ENCODE peak calls at places on chromosome 11, in four cellular contexts. Y is body of pancreas, O is lower lobe of right lung, X is stomach. P is an unnamed sample. For H3K9me3, the result is how much of the 10 kb centered on the place peaks cover.

GRCh38 chr11:103749158-103749557 is 287.3 kb upstream of the DDI1 start:
- DNase-seq in Y (no peak), O (no peak), X (no peak), P (no peak)

GRCh38 chr11:33185756-33186155 is 24.5 kb upstream of the CSTF3 start:
- DNase-seq in O (no peak), Y (no peak), X (no peak), P (no peak)

GRCh38 chr11:85628771-85629341 is 463 bp downstream of the TMEM126B start:
- DNase-seq in O (no peak), Y (peak), X (no peak), P (no peak)

GRCh38 chr11:1134848-1135445 is 22.8 kb upstream of the MUC5AC start:
- DNase-seq in X (no peak), Y (no peak), O (no peak), P (no peak)

GRCh38 chr11:66336234-66337102 is at the start of gene RIN1:
- DNase-seq in Y (peak), O (peak), X (peak), P (peak)

GRCh38 chr11:119782021-119782420 is 53.0 kb upstream of the NECTIN1 start:
- DNase-seq in Y (no peak), X (no peak), O (peak), P (no peak)

GRCh38 chr11:108543316-108543955 is 45.3 kb upstream of the POGLUT3 start:
- DNase-seq in O (no peak), X (no peak), Y (no peak), P (no peak)

GRCh38 chr11:76745561-76746207 is 37.5 kb upstream of the TSKU start:
- DNase-seq in O (no peak), Y (peak), X (peak), P (no peak)

GRCh38 chr11:78417175-78417887 is at the start of gene GAB2:
- DNase-seq in Y (peak), X (peak), O (peak), P (no peak)

GRCh38 chr11:2647953-2648352 is 51.8 kb downstream of the KCNQ1OT1 start:
- DNase-seq in O (no peak), X (no peak), Y (no peak), P (no peak)

GRCh38 chr11:2647167-2647566 is 52.6 kb downstream of the KCNQ1OT1 start:
- DNase-seq in X (no peak), Y (no peak), O (no peak), P (no peak)

GRCh38 chr11:2645779-2646118 is 54.0 kb downstream of the KCNQ1OT1 start:
- DNase-seq in Y (no peak), X (no peak), O (no peak), P (no peak)

GRCh38 chr11:2643746-2644145 is 56.0 kb downstream of the KCNQ1OT1 start:
- DNase-seq in Y (no peak), X (no peak), O (no peak), P (no peak)

DNA sequence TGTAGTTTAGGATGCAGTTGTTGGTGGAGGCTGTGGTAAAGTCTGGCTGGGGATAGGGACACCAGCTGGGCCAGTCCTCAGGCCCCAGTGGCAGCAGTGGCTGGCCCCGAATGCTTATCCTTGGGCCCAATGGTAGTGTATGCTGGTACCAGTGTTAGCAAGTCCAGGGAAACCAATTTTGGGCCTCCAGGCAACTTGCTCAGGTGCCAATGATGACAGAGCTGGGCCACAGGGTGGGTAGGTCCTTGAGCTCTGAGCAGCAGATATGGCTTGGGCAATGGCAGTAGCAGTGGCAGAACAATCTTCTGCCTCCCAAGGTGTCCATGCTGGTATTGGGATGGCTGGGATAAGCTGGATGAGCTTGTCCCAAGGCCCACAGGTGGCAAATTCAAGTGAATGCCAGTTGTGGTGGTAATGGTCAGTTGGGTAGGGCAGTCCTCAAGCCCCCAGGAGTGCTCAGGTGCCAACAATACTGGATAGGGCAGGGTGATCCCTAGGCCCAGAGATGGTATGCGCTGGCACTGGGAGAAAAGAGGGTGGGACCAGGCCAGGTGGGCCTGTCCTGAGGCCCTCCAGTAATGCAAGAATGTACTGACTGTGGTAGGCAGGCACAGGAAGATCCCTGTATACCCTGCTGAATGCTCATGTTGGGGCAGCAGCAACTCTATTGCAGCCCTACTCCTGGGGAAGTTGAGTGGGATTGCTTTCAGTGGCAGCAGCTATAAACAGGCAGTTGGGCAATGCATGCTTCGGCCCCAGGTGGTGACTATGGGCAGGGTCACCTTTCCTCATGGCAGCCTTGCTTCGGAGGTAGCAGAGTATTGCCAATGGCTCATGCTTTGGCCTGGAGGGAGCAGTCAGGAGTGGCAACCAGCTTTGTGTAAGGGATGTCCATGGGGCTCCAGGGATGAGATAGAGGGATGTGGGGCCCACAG is 54.7 kb downstream of the KCNQ1OT1 start:
- DNase-seq in Y (no peak), O (no peak), X (no peak), P (peak)
- H3K9me3 ChIP-seq in Y (under half), O (half or more), X (half or more), P (under half)

GRCh38 chr11:46162700-46163099 is 41.4 kb upstream of the PHF21A start:
- DNase-seq in X (no peak), O (no peak), Y (no peak), P (no peak)
- H3K9me3 ChIP-seq in X (under half), O (under half), Y (under half), P (under half)

DNA sequence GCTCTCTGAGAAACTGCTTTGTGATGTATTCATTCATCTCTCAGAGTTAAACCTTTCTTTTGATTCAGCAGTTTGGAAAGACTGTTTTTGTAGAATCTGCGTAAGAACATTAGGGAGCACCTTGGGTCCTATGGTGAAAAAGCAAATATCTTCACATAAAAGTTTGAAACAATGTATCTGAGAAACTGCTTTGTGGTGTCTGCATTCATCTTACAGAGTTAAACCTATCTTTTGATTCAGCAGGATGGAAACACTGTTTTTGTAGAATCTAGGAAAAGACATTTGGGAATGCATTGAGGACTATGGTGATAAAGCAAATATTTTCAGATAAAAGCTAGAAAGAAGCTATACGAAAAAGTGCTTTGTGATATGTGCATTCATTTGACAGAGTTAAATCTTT is 361.3 kb downstream of the OR4C45 start:
- DNase-seq in Y (no peak), O (no peak), X (no peak), P (no peak)
- H3K9me3 ChIP-seq in Y (under half), O (half or more), X (half or more), P (under half)

GRCh38 chr11:41985799-41986198 is 526.3 kb upstream of the LRRC4C start:
- DNase-seq in Y (no peak), X (no peak), O (no peak), P (no peak)
- H3K9me3 ChIP-seq in Y (under half), X (under half), O (under half), P (under half)

DNA sequence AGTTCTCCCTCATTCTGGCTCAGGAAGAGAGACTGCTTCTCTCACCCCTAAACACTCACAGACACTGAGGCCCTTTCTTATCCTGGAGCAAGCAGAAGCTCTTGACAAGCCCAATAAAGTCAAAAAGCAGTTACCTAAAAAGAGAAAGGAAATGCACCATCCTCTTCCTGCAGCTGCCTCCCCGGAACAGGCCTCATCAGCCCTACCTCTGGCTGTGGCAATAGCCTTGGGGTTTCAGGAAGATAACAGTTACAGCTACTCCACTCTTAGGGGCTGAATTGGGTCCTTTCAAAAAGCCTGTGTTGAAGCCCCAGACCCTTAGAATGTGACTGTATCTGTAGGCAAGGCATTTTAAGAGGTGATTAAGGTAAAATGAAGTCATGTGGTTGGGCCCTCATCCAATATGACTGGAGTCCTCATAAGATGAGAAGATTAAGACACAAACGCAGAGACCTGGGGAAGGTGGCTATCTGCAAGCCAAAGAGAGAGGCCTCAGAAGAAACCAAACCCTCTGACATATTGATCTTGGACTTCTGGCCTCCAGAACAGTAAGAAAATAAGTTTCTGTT is 3.5 kb upstream of the LGALS12 start:
- DNase-seq in Y (no peak), O (no peak), X (no peak), P (no peak)
- H3K9me3 ChIP-seq in Y (under half), O (under half), X (under half), P (under half)

DNA sequence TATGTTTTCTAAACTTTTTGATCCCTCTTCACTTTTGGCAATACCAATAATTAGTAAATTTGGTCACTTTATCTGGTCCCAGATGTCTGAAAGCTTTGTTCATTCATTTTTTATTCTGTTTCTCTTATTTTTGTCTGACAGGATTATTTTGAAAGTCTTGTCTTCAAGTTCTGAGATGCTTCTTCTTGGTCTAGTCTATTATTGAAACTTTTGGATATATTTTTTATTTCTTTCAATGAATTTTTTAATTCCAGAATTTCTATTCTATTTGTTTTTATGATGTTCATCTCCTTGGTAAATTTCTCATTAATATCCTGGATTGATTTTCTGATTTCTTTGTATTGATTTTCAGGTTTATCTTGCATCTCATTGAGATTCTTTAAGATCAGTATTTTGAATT is 54.1 kb upstream of the RAB38 start:
- DNase-seq in X (no peak), O (no peak), Y (no peak), P (no peak)
- H3K9me3 ChIP-seq in X (under half), O (under half), Y (under half), P (under half)

GRCh38 chr11:110582728-110583432 is 129.4 kb downstream of the ARHGAP20 start:
- DNase-seq in X (no peak), O (no peak), Y (no peak), P (no peak)
- H3K9me3 ChIP-seq in X (under half), O (under half), Y (under half), P (under half)

DNA sequence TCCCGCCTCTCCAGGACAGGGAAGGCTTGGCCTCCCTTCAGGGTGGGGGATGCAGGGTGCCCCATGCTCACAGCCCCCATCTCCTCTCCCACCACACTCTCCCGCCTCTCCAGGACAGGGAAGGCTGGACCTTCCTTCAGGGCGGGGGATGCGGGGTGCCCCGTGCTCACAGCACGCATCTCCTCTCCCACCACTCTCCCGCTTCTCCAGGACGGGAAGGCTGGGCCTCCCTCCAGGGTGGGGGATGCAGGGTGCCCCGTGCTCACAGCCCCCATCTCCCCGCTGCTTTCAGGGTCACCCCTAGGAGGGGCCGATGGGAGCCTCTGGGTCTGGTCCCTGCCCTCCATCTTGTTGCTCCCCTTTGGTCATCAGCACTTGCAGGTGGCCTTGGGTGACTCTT is 348.0 kb downstream of the CTTN start:
- DNase-seq in Y (no peak), O (peak), X (no peak), P (no peak)
- H3K9me3 ChIP-seq in Y (under half), O (under half), X (under half), P (under half)